ENCODE peak calls at places on chromosomes 12 and 14, in four cellular contexts. One of them, this sample, is unnamed.

GRCh38 chr14:90728951-90729350 is 87.3 kb downstream of the TTC7B start:
- DNase-seq in uterus: no peak
- DNase-seq in A549: no peak
- DNase-seq in Peyer's patch: no peak
- DNase-seq in this sample: no peak

GRCh38 chr14:92737206-92737605 is 11.2 kb downstream of the LGMN start:
- DNase-seq in uterus: no peak
- DNase-seq in A549: no peak
- DNase-seq in Peyer's patch: no peak
- DNase-seq in this sample: no peak

GRCh38 chr12:105396983-105397382 is 66.5 kb downstream of the C12orf75 start:
- DNase-seq in uterus: no peak
- DNase-seq in A549: no peak
- DNase-seq in Peyer's patch: no peak
- DNase-seq in this sample: no peak

GRCh38 chr12:19970116-19970515 is 398.2 kb upstream of the PDE3A start:
- DNase-seq in uterus: no peak
- DNase-seq in A549: no peak
- DNase-seq in Peyer's patch: no peak
- DNase-seq in this sample: no peak

GRCh38 chr12:106753526-106753925 is 21.0 kb upstream of the RIC8B start:
- DNase-seq in uterus: no peak
- DNase-seq in A549: no peak
- DNase-seq in Peyer's patch: no peak
- DNase-seq in this sample: no peak

GRCh38 chr14:75334191-75335051 is 55.8 kb downstream of the FOS start:
- DNase-seq in uterus: peak
- DNase-seq in A549: no peak
- DNase-seq in Peyer's patch: no peak
- DNase-seq in this sample: peak

GRCh38 chr12:459430-460258 is at the start of gene B4GALNT3:
- DNase-seq in uterus: peak
- DNase-seq in A549: peak
- DNase-seq in Peyer's patch: peak
- DNase-seq in this sample: no peak

GRCh38 chr12:94575645-94576393 is 74.5 kb downstream of the TMCC3 start:
- DNase-seq in uterus: no peak
- DNase-seq in A549: no peak
- DNase-seq in Peyer's patch: no peak
- DNase-seq in this sample: no peak

GRCh38 chr14:49615776-49616175 is 4.7 kb downstream of the RPL36AL start:
- DNase-seq in uterus: no peak
- DNase-seq in A549: no peak
- DNase-seq in Peyer's patch: no peak
- DNase-seq in this sample: no peak

GRCh38 chr12:128976120-128976519 is 122.8 kb downstream of the GLT1D1 start:
- DNase-seq in uterus: no peak
- DNase-seq in A549: peak
- DNase-seq in Peyer's patch: no peak
- DNase-seq in this sample: no peak

GRCh38 chr14:77151245-77151644 is 9.7 kb upstream of the ZDHHC22 start:
- DNase-seq in uterus: no peak
- DNase-seq in A549: peak
- DNase-seq in Peyer's patch: no peak
- DNase-seq in this sample: no peak

GRCh38 chr14:81313775-81314429 is 86.2 kb downstream of the STON2 start:
- DNase-seq in uterus: no peak
- DNase-seq in A549: no peak
- DNase-seq in Peyer's patch: no peak
- DNase-seq in this sample: no peak

GRCh38 chr12:21169878-21170472 is 39.0 kb downstream of the SLCO1B1 start:
- DNase-seq in uterus: no peak
- DNase-seq in A549: peak
- DNase-seq in Peyer's patch: no peak
- DNase-seq in this sample: no peak

GRCh38 chr14:53953002-53953827 is 3.4 kb downstream of the BMP4 start:
- DNase-seq in uterus: peak
- DNase-seq in A549: peak
- DNase-seq in Peyer's patch: peak
- DNase-seq in this sample: peak
- TF ChIP-seq POLR2A in uterus: peak
- TF ChIP-seq POLR2A in A549: peak
- TF ChIP-seq POLR2A in Peyer's patch: peak
- TF ChIP-seq POLR2A in this sample: no peak

GRCh38 chr12:53462935-53463334 is 11.0 kb downstream of the PCBP2 start:
- DNase-seq in uterus: no peak
- DNase-seq in A549: no peak
- DNase-seq in Peyer's patch: no peak
- DNase-seq in this sample: no peak
- TF ChIP-seq POLR2A in uterus: no peak
- TF ChIP-seq POLR2A in A549: no peak
- TF ChIP-seq POLR2A in Peyer's patch: no peak
- TF ChIP-seq POLR2A in this sample: no peak

GRCh38 chr14:22918519-22918808 is 485 bp downstream of the RBM23 start:
- DNase-seq in uterus: no peak
- DNase-seq in A549: no peak
- DNase-seq in Peyer's patch: no peak
- DNase-seq in this sample: no peak

GRCh38 chr14:22920697-22921096 is 1.7 kb upstream of the RBM23 start:
- DNase-seq in uterus: no peak
- DNase-seq in A549: no peak
- DNase-seq in Peyer's patch: no peak
- DNase-seq in this sample: no peak

GRCh38 chr14:22915886-22916521 is 2.9 kb downstream of the RBM23 start:
- DNase-seq in uterus: no peak
- DNase-seq in A549: no peak
- DNase-seq in Peyer's patch: no peak
- DNase-seq in this sample: no peak

GRCh38 chr14:22919601-22919921 is 612 bp upstream of the RBM23 start:
- DNase-seq in uterus: no peak
- DNase-seq in A549: no peak
- DNase-seq in Peyer's patch: no peak
- DNase-seq in this sample: no peak

GRCh38 chr14:22918809-22919600 is at the start of gene RBM23:
- DNase-seq in uterus: peak
- DNase-seq in A549: peak
- DNase-seq in Peyer's patch: peak
- DNase-seq in this sample: peak
- TF ChIP-seq POLR2A in uterus: peak
- TF ChIP-seq POLR2A in A549: peak
- TF ChIP-seq POLR2A in Peyer's patch: peak
- TF ChIP-seq POLR2A in this sample: peak

GRCh38 chr12:55727643-55728184 is 1.1 kb downstream of the CD63 start:
- DNase-seq in uterus: peak
- DNase-seq in A549: peak
- DNase-seq in Peyer's patch: no peak
- DNase-seq in this sample: peak
- TF ChIP-seq POLR2A in uterus: peak
- TF ChIP-seq POLR2A in A549: peak
- TF ChIP-seq POLR2A in Peyer's patch: no peak
- TF ChIP-seq POLR2A in this sample: no peak

GRCh38 chr12:110467847-110468211 is 228 bp downstream of the GPN3 start:
- DNase-seq in uterus: no peak
- DNase-seq in A549: no peak
- DNase-seq in Peyer's patch: no peak
- DNase-seq in this sample: no peak

GRCh38 chr12:110466791-110467190 is 1.3 kb downstream of the GPN3 start:
- DNase-seq in uterus: no peak
- DNase-seq in A549: no peak
- DNase-seq in Peyer's patch: no peak
- DNase-seq in this sample: no peak

GRCh38 chr12:110465024-110465423 is 3.0 kb downstream of the GPN3 start:
- DNase-seq in uterus: no peak
- DNase-seq in A549: no peak
- DNase-seq in Peyer's patch: no peak
- DNase-seq in this sample: no peak

GRCh38 chr12:110468212-110469048 is at the start of the genes FAM216A and GPN3:
- DNase-seq in uterus: peak
- DNase-seq in A549: peak
- DNase-seq in Peyer's patch: peak
- DNase-seq in this sample: peak
- TF ChIP-seq POLR2A in uterus: peak
- TF ChIP-seq POLR2A in A549: peak
- TF ChIP-seq POLR2A in Peyer's patch: peak
- TF ChIP-seq POLR2A in this sample: no peak

GRCh38 chr12:124422570-124423523 is 128.0 kb downstream of the RFLNA start:
- DNase-seq in uterus: peak
- DNase-seq in A549: peak
- DNase-seq in Peyer's patch: peak
- DNase-seq in this sample: peak
- TF ChIP-seq POLR2A in uterus: peak
- TF ChIP-seq POLR2A in A549: peak
- TF ChIP-seq POLR2A in Peyer's patch: no peak
- TF ChIP-seq POLR2A in this sample: no peak

DNA sequence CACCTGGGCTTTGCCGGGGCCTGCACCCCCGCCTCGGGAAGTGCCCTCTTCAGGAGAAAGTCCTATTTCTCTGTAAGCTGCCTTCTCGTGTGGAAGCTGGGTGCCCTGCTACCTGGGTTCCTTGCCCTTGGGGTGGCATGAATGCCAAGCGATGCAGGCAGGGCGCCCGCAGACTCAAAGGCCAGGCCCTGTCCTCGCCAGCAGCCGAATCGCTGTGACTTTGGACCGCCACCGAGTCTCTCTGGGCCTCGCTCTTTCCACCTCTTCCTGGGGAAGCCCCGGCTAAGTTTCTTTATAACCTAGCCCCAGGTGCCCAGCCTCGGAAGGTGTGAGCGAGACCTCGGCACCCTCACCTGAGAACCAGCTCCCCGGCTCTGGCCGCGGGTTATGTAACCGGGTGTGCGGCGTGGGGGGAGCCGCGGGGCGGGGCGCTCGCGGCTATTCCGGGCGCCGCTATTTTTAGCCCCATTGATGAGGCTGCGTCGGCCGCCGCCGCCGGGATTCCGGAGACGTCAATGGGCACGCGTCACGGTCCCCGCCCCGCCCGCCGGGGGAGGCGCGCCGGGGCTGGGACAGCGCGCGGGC is 14.6 kb upstream of the NR4A1 start:
- DNase-seq in uterus: peak
- DNase-seq in A549: peak
- DNase-seq in Peyer's patch: peak
- DNase-seq in this sample: peak
- TF ChIP-seq POLR2A in uterus: peak
- TF ChIP-seq POLR2A in A549: no peak
- TF ChIP-seq POLR2A in Peyer's patch: peak
- TF ChIP-seq POLR2A in this sample: no peak

DNA sequence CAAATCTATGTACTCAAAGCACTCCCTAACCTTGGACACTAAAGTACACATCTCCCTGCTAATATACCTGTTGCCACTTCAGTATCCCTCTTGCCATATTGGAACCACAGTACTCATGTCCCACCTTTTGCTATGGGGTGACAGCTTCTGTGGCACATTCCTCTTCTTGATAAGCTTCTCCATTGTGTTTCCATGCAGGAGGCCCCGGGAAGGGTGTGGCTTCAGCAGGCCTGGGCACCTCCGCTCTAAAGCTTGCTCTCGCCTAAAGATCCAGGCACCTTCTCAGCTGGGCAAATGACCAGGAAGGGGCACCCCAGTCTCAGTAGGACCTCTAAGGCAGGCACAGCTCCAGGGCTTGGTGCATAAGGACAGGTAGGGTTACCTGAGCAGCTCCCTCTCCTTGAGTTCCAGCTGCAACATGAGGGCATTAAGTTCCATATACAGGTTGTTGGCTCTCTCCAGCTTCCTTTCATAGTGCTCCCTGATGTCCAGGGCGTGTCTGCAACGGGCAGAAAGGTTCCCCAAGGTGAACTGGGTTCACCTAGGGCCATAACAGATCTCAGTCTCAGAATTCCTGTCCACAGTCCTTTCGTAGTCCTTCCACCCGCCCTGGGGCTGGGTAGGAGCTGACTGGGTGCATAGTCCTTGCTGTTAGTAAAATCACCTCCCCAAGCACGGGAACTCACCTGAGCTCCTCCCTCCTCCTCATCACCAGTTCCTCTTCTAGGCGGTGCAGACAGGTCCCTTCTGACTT is 15.9 kb downstream of the MAP3K12 start:
- DNase-seq in uterus: peak
- DNase-seq in A549: no peak
- DNase-seq in Peyer's patch: peak
- DNase-seq in this sample: no peak
- TF ChIP-seq POLR2A in uterus: no peak
- TF ChIP-seq POLR2A in A549: no peak
- TF ChIP-seq POLR2A in Peyer's patch: no peak
- TF ChIP-seq POLR2A in this sample: no peak

GRCh38 chr12:47591795-47592194 is 114.0 kb downstream of the RPAP3 start:
- DNase-seq in uterus: no peak
- DNase-seq in A549: no peak
- DNase-seq in Peyer's patch: no peak
- DNase-seq in this sample: no peak
- TF ChIP-seq POLR2A in uterus: no peak
- TF ChIP-seq POLR2A in A549: no peak
- TF ChIP-seq POLR2A in Peyer's patch: no peak
- TF ChIP-seq POLR2A in this sample: no peak

This sample was measured in lower leg skin.